ENCODE peak calls at places on chromosomes 13 and 19, in nine cellular contexts. One of them, this sample, is unnamed.

GRCh38 chr13:68124437-68125086 is 894.4 kb upstream of the PCDH9 start:
- DNase-seq in cardiac muscle cell: no peak
- DNase-seq in caudate nucleus: no peak
- DNase-seq in left kidney: no peak
- DNase-seq in activated CD8-positive, alpha-beta memory T cell treated with anti-CD3 and anti-CD28 coated beads for 1 hour: no peak
- DNase-seq in gastrocnemius medialis: no peak
- DNase-seq in NCI-H2171 treated with DMSO at 0.1 percent for 48 hours: no peak
- DNase-seq in iris pigment epithelial cell: peak
- DNase-seq in astrocyte of the cerebellum: no peak
- DNase-seq in this sample: no peak

GRCh38 chr13:34863360-34864135 is 78.5 kb upstream of the NBEA start:
- DNase-seq in cardiac muscle cell: no peak
- DNase-seq in caudate nucleus: no peak
- DNase-seq in left kidney: peak
- DNase-seq in activated CD8-positive, alpha-beta memory T cell treated with anti-CD3 and anti-CD28 coated beads for 1 hour: no peak
- DNase-seq in gastrocnemius medialis: no peak
- DNase-seq in NCI-H2171 treated with DMSO at 0.1 percent for 48 hours: peak
- DNase-seq in iris pigment epithelial cell: peak
- DNase-seq in astrocyte of the cerebellum: peak
- DNase-seq in this sample: no peak

GRCh38 chr13:55652657-55653056 is 1488.1 kb upstream of the PRR20A start:
- DNase-seq in cardiac muscle cell: no peak
- DNase-seq in caudate nucleus: no peak
- DNase-seq in left kidney: no peak
- DNase-seq in activated CD8-positive, alpha-beta memory T cell treated with anti-CD3 and anti-CD28 coated beads for 1 hour: no peak
- DNase-seq in gastrocnemius medialis: no peak
- DNase-seq in NCI-H2171 treated with DMSO at 0.1 percent for 48 hours: no peak
- DNase-seq in iris pigment epithelial cell: no peak
- DNase-seq in astrocyte of the cerebellum: no peak
- DNase-seq in this sample: no peak

GRCh38 chr19:53892981-53893325 is 11.0 kb downstream of the PRKCG start:
- DNase-seq in cardiac muscle cell: no peak
- DNase-seq in caudate nucleus: no peak
- DNase-seq in left kidney: peak
- DNase-seq in activated CD8-positive, alpha-beta memory T cell treated with anti-CD3 and anti-CD28 coated beads for 1 hour: no peak
- DNase-seq in gastrocnemius medialis: no peak
- DNase-seq in NCI-H2171 treated with DMSO at 0.1 percent for 48 hours: no peak
- DNase-seq in iris pigment epithelial cell: no peak
- DNase-seq in astrocyte of the cerebellum: no peak
- DNase-seq in this sample: no peak

GRCh38 chr13:74134226-74134776 is at the start of gene KLF12:
- DNase-seq in cardiac muscle cell: peak
- DNase-seq in caudate nucleus: peak
- DNase-seq in left kidney: peak
- DNase-seq in activated CD8-positive, alpha-beta memory T cell treated with anti-CD3 and anti-CD28 coated beads for 1 hour: peak
- DNase-seq in gastrocnemius medialis: peak
- DNase-seq in NCI-H2171 treated with DMSO at 0.1 percent for 48 hours: peak
- DNase-seq in iris pigment epithelial cell: peak
- DNase-seq in astrocyte of the cerebellum: peak
- DNase-seq in this sample: peak

GRCh38 chr19:39304185-39304513 is 7.9 kb downstream of the IFNL1 start:
- DNase-seq in cardiac muscle cell: no peak
- DNase-seq in caudate nucleus: no peak
- DNase-seq in left kidney: no peak
- DNase-seq in activated CD8-positive, alpha-beta memory T cell treated with anti-CD3 and anti-CD28 coated beads for 1 hour: no peak
- DNase-seq in gastrocnemius medialis: no peak
- DNase-seq in NCI-H2171 treated with DMSO at 0.1 percent for 48 hours: no peak
- DNase-seq in iris pigment epithelial cell: no peak
- DNase-seq in astrocyte of the cerebellum: no peak
- DNase-seq in this sample: no peak

GRCh38 chr13:46140044-46140443 is 35.2 kb upstream of the CPB2 start:
- DNase-seq in cardiac muscle cell: no peak
- DNase-seq in caudate nucleus: no peak
- DNase-seq in left kidney: no peak
- DNase-seq in activated CD8-positive, alpha-beta memory T cell treated with anti-CD3 and anti-CD28 coated beads for 1 hour: no peak
- DNase-seq in gastrocnemius medialis: no peak
- DNase-seq in NCI-H2171 treated with DMSO at 0.1 percent for 48 hours: no peak
- DNase-seq in iris pigment epithelial cell: no peak
- DNase-seq in astrocyte of the cerebellum: no peak
- DNase-seq in this sample: no peak

GRCh38 chr13:113776231-113777125 is 17.5 kb downstream of the TMEM255B start:
- DNase-seq in cardiac muscle cell: no peak
- DNase-seq in caudate nucleus: no peak
- DNase-seq in left kidney: peak
- DNase-seq in activated CD8-positive, alpha-beta memory T cell treated with anti-CD3 and anti-CD28 coated beads for 1 hour: no peak
- DNase-seq in gastrocnemius medialis: no peak
- DNase-seq in NCI-H2171 treated with DMSO at 0.1 percent for 48 hours: no peak
- DNase-seq in iris pigment epithelial cell: no peak
- DNase-seq in astrocyte of the cerebellum: no peak
- DNase-seq in this sample: no peak

GRCh38 chr13:98080280-98080679 is 62.6 kb upstream of the FARP1 start:
- DNase-seq in cardiac muscle cell: no peak
- DNase-seq in caudate nucleus: no peak
- DNase-seq in left kidney: no peak
- DNase-seq in activated CD8-positive, alpha-beta memory T cell treated with anti-CD3 and anti-CD28 coated beads for 1 hour: no peak
- DNase-seq in gastrocnemius medialis: no peak
- DNase-seq in NCI-H2171 treated with DMSO at 0.1 percent for 48 hours: no peak
- DNase-seq in iris pigment epithelial cell: no peak
- DNase-seq in astrocyte of the cerebellum: no peak
- DNase-seq in this sample: no peak

GRCh38 chr19:21084343-21084742 is 2.3 kb downstream of the ZNF714 start:
- DNase-seq in cardiac muscle cell: no peak
- DNase-seq in caudate nucleus: no peak
- DNase-seq in left kidney: peak
- DNase-seq in activated CD8-positive, alpha-beta memory T cell treated with anti-CD3 and anti-CD28 coated beads for 1 hour: no peak
- DNase-seq in gastrocnemius medialis: no peak
- DNase-seq in NCI-H2171 treated with DMSO at 0.1 percent for 48 hours: no peak
- DNase-seq in iris pigment epithelial cell: peak
- DNase-seq in astrocyte of the cerebellum: no peak
- DNase-seq in this sample: peak

GRCh38 chr13:75803175-75803611 is 167.1 kb downstream of the LMO7 start:
- DNase-seq in cardiac muscle cell: peak
- DNase-seq in caudate nucleus: no peak
- DNase-seq in left kidney: no peak
- DNase-seq in activated CD8-positive, alpha-beta memory T cell treated with anti-CD3 and anti-CD28 coated beads for 1 hour: no peak
- DNase-seq in gastrocnemius medialis: no peak
- DNase-seq in NCI-H2171 treated with DMSO at 0.1 percent for 48 hours: no peak
- DNase-seq in iris pigment epithelial cell: no peak
- DNase-seq in astrocyte of the cerebellum: no peak
- DNase-seq in this sample: no peak

GRCh38 chr13:40351537-40352384 is 314.7 kb downstream of the FOXO1 start:
- DNase-seq in cardiac muscle cell: no peak
- DNase-seq in caudate nucleus: no peak
- DNase-seq in left kidney: peak
- DNase-seq in activated CD8-positive, alpha-beta memory T cell treated with anti-CD3 and anti-CD28 coated beads for 1 hour: no peak
- DNase-seq in gastrocnemius medialis: no peak
- DNase-seq in NCI-H2171 treated with DMSO at 0.1 percent for 48 hours: no peak
- DNase-seq in iris pigment epithelial cell: no peak
- DNase-seq in astrocyte of the cerebellum: no peak
- DNase-seq in this sample: no peak

GRCh38 chr13:43785166-43785680 is 1.5 kb downstream of the ENOX1 start:
- DNase-seq in cardiac muscle cell: no peak
- DNase-seq in caudate nucleus: no peak
- DNase-seq in left kidney: peak
- DNase-seq in activated CD8-positive, alpha-beta memory T cell treated with anti-CD3 and anti-CD28 coated beads for 1 hour: no peak
- DNase-seq in gastrocnemius medialis: no peak
- DNase-seq in NCI-H2171 treated with DMSO at 0.1 percent for 48 hours: peak
- DNase-seq in iris pigment epithelial cell: no peak
- DNase-seq in astrocyte of the cerebellum: no peak
- DNase-seq in this sample: peak